ENCODE peak calls at places on chromosomes 16 and 17, in five cellular contexts. One of them, this sample, is unnamed. For H3K4me1, the result is how much of the 10 kb centered on the place peaks cover.

GRCh38 chr17:77110006-77110374 is 30.8 kb upstream of the SEC14L1 start:
- DNase-seq in CD4-positive, CD25-positive, alpha-beta regulatory T cell: no peak
- DNase-seq in neuronal stem cell: peak
- DNase-seq in IMR-90: peak
- DNase-seq in mesendoderm: no peak
- DNase-seq in this sample: no peak

GRCh38 chr17:18093616-18094408 is 6.1 kb downstream of the DRG2 start:
- DNase-seq in neuronal stem cell: no peak
- DNase-seq in CD4-positive, CD25-positive, alpha-beta regulatory T cell: no peak
- DNase-seq in IMR-90: peak
- DNase-seq in mesendoderm: peak
- DNase-seq in this sample: peak

GRCh38 chr17:45677770-45678169 is 106.3 kb upstream of the CRHR1 start:
- DNase-seq in IMR-90: peak
- DNase-seq in neuronal stem cell: no peak
- DNase-seq in mesendoderm: no peak
- DNase-seq in CD4-positive, CD25-positive, alpha-beta regulatory T cell: no peak
- DNase-seq in this sample: no peak

GRCh38 chr16:12874135-12874534 is 27.3 kb upstream of the SHISA9 start:
- DNase-seq in CD4-positive, CD25-positive, alpha-beta regulatory T cell: no peak
- DNase-seq in neuronal stem cell: no peak
- DNase-seq in IMR-90: peak
- DNase-seq in mesendoderm: peak
- DNase-seq in this sample: no peak

GRCh38 chr16:86355951-86356350 is 154.4 kb upstream of the FOXF1 start:
- DNase-seq in neuronal stem cell: no peak
- DNase-seq in IMR-90: no peak
- DNase-seq in CD4-positive, CD25-positive, alpha-beta regulatory T cell: no peak
- DNase-seq in mesendoderm: peak
- DNase-seq in this sample: no peak

GRCh38 chr17:29347831-29348281 is 42.3 kb upstream of the TAOK1 start:
- DNase-seq in IMR-90: no peak
- DNase-seq in neuronal stem cell: no peak
- DNase-seq in CD4-positive, CD25-positive, alpha-beta regulatory T cell: no peak
- DNase-seq in mesendoderm: no peak
- DNase-seq in this sample: no peak

GRCh38 chr17:3011891-3012290 is 51.5 kb downstream of the OR1D5 start:
- DNase-seq in neuronal stem cell: no peak
- DNase-seq in IMR-90: no peak
- DNase-seq in CD4-positive, CD25-positive, alpha-beta regulatory T cell: no peak
- DNase-seq in mesendoderm: no peak
- DNase-seq in this sample: no peak

GRCh38 chr17:80364091-80364691 is 50.8 kb upstream of the ENDOV start:
- DNase-seq in IMR-90: no peak
- DNase-seq in CD4-positive, CD25-positive, alpha-beta regulatory T cell: no peak
- DNase-seq in neuronal stem cell: peak
- DNase-seq in mesendoderm: peak
- DNase-seq in this sample: no peak

GRCh38 chr16:8173111-8173644 is 417.1 kb downstream of the TMEM114 start:
- DNase-seq in CD4-positive, CD25-positive, alpha-beta regulatory T cell: no peak
- DNase-seq in mesendoderm: peak
- DNase-seq in neuronal stem cell: peak
- DNase-seq in IMR-90: peak
- DNase-seq in this sample: no peak

GRCh38 chr17:74297941-74298340 is 23.9 kb downstream of the DNAI2 start:
- DNase-seq in IMR-90: no peak
- DNase-seq in mesendoderm: no peak
- DNase-seq in neuronal stem cell: no peak
- DNase-seq in CD4-positive, CD25-positive, alpha-beta regulatory T cell: no peak
- DNase-seq in this sample: no peak

GRCh38 chr16:17937003-17937402 is 399.5 kb downstream of the NPIPA8 start:
- DNase-seq in neuronal stem cell: no peak
- DNase-seq in CD4-positive, CD25-positive, alpha-beta regulatory T cell: no peak
- DNase-seq in mesendoderm: no peak
- DNase-seq in IMR-90: no peak
- DNase-seq in this sample: no peak

GRCh38 chr16:74709477-74709877 is 8.8 kb upstream of the MLKL start:
- DNase-seq in neuronal stem cell: peak
- DNase-seq in IMR-90: peak
- DNase-seq in mesendoderm: peak
- DNase-seq in CD4-positive, CD25-positive, alpha-beta regulatory T cell: peak
- DNase-seq in this sample: peak

GRCh38 chr16:17371014-17371296 is 99.8 kb downstream of the XYLT1 start:
- DNase-seq in CD4-positive, CD25-positive, alpha-beta regulatory T cell: no peak
- DNase-seq in IMR-90: no peak
- DNase-seq in mesendoderm: no peak
- DNase-seq in neuronal stem cell: no peak
- DNase-seq in this sample: no peak

GRCh38 chr16:84827897-84828296 is 8.1 kb downstream of the CRISPLD2 start:
- DNase-seq in CD4-positive, CD25-positive, alpha-beta regulatory T cell: no peak
- DNase-seq in neuronal stem cell: no peak
- DNase-seq in mesendoderm: no peak
- DNase-seq in IMR-90: no peak
- DNase-seq in this sample: no peak
- H3K4me1 ChIP-seq in CD4-positive, CD25-positive, alpha-beta regulatory T cell: under half
- H3K4me1 ChIP-seq in neuronal stem cell: under half
- H3K4me1 ChIP-seq in mesendoderm: under half
- H3K4me1 ChIP-seq in IMR-90: under half
- H3K4me1 ChIP-seq in this sample: under half

DNA sequence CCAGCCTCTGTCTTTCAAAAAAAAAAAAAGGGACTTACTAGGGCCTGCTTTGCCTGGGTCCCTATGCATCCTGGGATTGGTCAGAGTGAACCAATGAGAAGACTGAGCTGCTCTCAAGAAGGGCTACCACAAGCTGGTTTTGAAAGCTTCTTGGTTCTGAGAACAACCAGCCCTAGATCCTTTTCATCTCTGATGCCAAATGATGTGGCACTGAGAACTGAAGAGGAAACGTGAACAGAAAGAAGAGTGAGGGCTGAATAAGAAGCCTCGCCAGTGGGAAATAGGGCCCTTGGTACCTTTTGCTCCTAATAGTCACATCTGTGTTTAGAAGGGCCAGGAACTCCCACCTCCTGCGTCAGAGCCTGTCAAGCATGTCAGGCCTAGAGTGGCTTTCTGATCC is 10.7 kb downstream of the TACO1 start:
- DNase-seq in mesendoderm: no peak
- DNase-seq in neuronal stem cell: no peak
- DNase-seq in CD4-positive, CD25-positive, alpha-beta regulatory T cell: no peak
- DNase-seq in IMR-90: no peak
- DNase-seq in this sample: peak
- H3K4me1 ChIP-seq in mesendoderm: under half
- H3K4me1 ChIP-seq in neuronal stem cell: under half
- H3K4me1 ChIP-seq in CD4-positive, CD25-positive, alpha-beta regulatory T cell: under half
- H3K4me1 ChIP-seq in IMR-90: under half
- H3K4me1 ChIP-seq in this sample: under half

GRCh38 chr16:15404792-15405191 is 9.2 kb downstream of the MPV17L start:
- DNase-seq in IMR-90: no peak
- DNase-seq in neuronal stem cell: no peak
- DNase-seq in mesendoderm: no peak
- DNase-seq in CD4-positive, CD25-positive, alpha-beta regulatory T cell: no peak
- DNase-seq in this sample: no peak
- H3K4me1 ChIP-seq in IMR-90: under half
- H3K4me1 ChIP-seq in neuronal stem cell: under half
- H3K4me1 ChIP-seq in mesendoderm: under half
- H3K4me1 ChIP-seq in CD4-positive, CD25-positive, alpha-beta regulatory T cell: under half
- H3K4me1 ChIP-seq in this sample: under half

GRCh38 chr17:68602267-68602644 is 1.1 kb upstream of the FAM20A start:
- DNase-seq in mesendoderm: no peak
- DNase-seq in CD4-positive, CD25-positive, alpha-beta regulatory T cell: no peak
- DNase-seq in neuronal stem cell: no peak
- DNase-seq in IMR-90: no peak
- DNase-seq in this sample: no peak

GRCh38 chr17:68600881-68601564 is at the start of gene FAM20A:
- DNase-seq in mesendoderm: peak
- DNase-seq in neuronal stem cell: no peak
- DNase-seq in IMR-90: no peak
- DNase-seq in CD4-positive, CD25-positive, alpha-beta regulatory T cell: no peak
- DNase-seq in this sample: no peak

GRCh38 chr17:68600123-68600880 is 865 bp downstream of the FAM20A start:
- DNase-seq in neuronal stem cell: peak
- DNase-seq in CD4-positive, CD25-positive, alpha-beta regulatory T cell: no peak
- DNase-seq in IMR-90: no peak
- DNase-seq in mesendoderm: peak
- DNase-seq in this sample: no peak

GRCh38 chr17:68603027-68603426 is 1.9 kb upstream of the FAM20A start:
- DNase-seq in IMR-90: no peak
- DNase-seq in CD4-positive, CD25-positive, alpha-beta regulatory T cell: no peak
- DNase-seq in mesendoderm: no peak
- DNase-seq in neuronal stem cell: no peak
- DNase-seq in this sample: no peak

GRCh38 chr17:68601565-68602266 is 549 bp upstream of the FAM20A start:
- DNase-seq in neuronal stem cell: no peak
- DNase-seq in IMR-90: no peak
- DNase-seq in mesendoderm: peak
- DNase-seq in CD4-positive, CD25-positive, alpha-beta regulatory T cell: no peak
- DNase-seq in this sample: no peak
- H3K4me1 ChIP-seq in neuronal stem cell: under half
- H3K4me1 ChIP-seq in IMR-90: under half
- H3K4me1 ChIP-seq in mesendoderm: under half
- H3K4me1 ChIP-seq in CD4-positive, CD25-positive, alpha-beta regulatory T cell: under half
- H3K4me1 ChIP-seq in this sample: under half

GRCh38 chr16:11298143-11298900 is 17.2 kb upstream of the PRM1 start:
- DNase-seq in neuronal stem cell: no peak
- DNase-seq in IMR-90: no peak
- DNase-seq in mesendoderm: no peak
- DNase-seq in CD4-positive, CD25-positive, alpha-beta regulatory T cell: no peak
- DNase-seq in this sample: no peak
- H3K4me1 ChIP-seq in neuronal stem cell: under half
- H3K4me1 ChIP-seq in IMR-90: under half
- H3K4me1 ChIP-seq in mesendoderm: under half
- H3K4me1 ChIP-seq in CD4-positive, CD25-positive, alpha-beta regulatory T cell: under half
- H3K4me1 ChIP-seq in this sample: under half

GRCh38 chr17:62601438-62601837 is 26.0 kb upstream of the MRC2 start:
- DNase-seq in mesendoderm: no peak
- DNase-seq in CD4-positive, CD25-positive, alpha-beta regulatory T cell: no peak
- DNase-seq in IMR-90: no peak
- DNase-seq in neuronal stem cell: no peak
- DNase-seq in this sample: no peak
- H3K4me1 ChIP-seq in mesendoderm: under half
- H3K4me1 ChIP-seq in CD4-positive, CD25-positive, alpha-beta regulatory T cell: under half
- H3K4me1 ChIP-seq in IMR-90: under half
- H3K4me1 ChIP-seq in neuronal stem cell: under half
- H3K4me1 ChIP-seq in this sample: under half

This sample was measured in CD4-positive, alpha-beta memory T cell.